ENCODE peak calls at places on chromosomes 2 and 18, in ten cellular contexts. One of them, this sample, is unnamed.

GRCh38 chr2:149213764-149214493 is 116.5 kb upstream of the LYPD6 start:
- DNase-seq in prostate gland: no peak
- DNase-seq in fibroblast of pulmonary artery: no peak
- DNase-seq in OCI-LY7: no peak
- DNase-seq in left ventricle myocardium inferior: no peak
- DNase-seq in upper lobe of right lung: no peak
- DNase-seq in astrocyte of the spinal cord: no peak
- DNase-seq in coronary artery: no peak
- DNase-seq in brain microvascular endothelial cell: no peak
- DNase-seq in HL-60: no peak
- DNase-seq in this sample: no peak

GRCh38 chr2:4898706-4899105 is 793.5 kb upstream of the SOX11 start:
- DNase-seq in prostate gland: no peak
- DNase-seq in fibroblast of pulmonary artery: peak
- DNase-seq in OCI-LY7: no peak
- DNase-seq in left ventricle myocardium inferior: no peak
- DNase-seq in upper lobe of right lung: no peak
- DNase-seq in astrocyte of the spinal cord: peak
- DNase-seq in coronary artery: no peak
- DNase-seq in brain microvascular endothelial cell: peak
- DNase-seq in HL-60: no peak
- DNase-seq in this sample: no peak

GRCh38 chr2:70789304-70790078 is 952 bp downstream of the FIGLA start:
- DNase-seq in prostate gland: peak
- DNase-seq in fibroblast of pulmonary artery: peak
- DNase-seq in OCI-LY7: peak
- DNase-seq in left ventricle myocardium inferior: peak
- DNase-seq in upper lobe of right lung: peak
- DNase-seq in astrocyte of the spinal cord: peak
- DNase-seq in coronary artery: no peak
- DNase-seq in brain microvascular endothelial cell: peak
- DNase-seq in HL-60: no peak
- DNase-seq in this sample: peak

GRCh38 chr18:79071037-79071960 is 2.1 kb downstream of the ATP9B start:
- DNase-seq in prostate gland: no peak
- DNase-seq in fibroblast of pulmonary artery: no peak
- DNase-seq in OCI-LY7: peak
- DNase-seq in left ventricle myocardium inferior: no peak
- DNase-seq in upper lobe of right lung: no peak
- DNase-seq in astrocyte of the spinal cord: no peak
- DNase-seq in coronary artery: peak
- DNase-seq in brain microvascular endothelial cell: no peak
- DNase-seq in HL-60: peak
- DNase-seq in this sample: no peak

GRCh38 chr2:236633219-236633570 is 63.6 kb downstream of the ACKR3 start:
- DNase-seq in prostate gland: no peak
- DNase-seq in fibroblast of pulmonary artery: no peak
- DNase-seq in OCI-LY7: no peak
- DNase-seq in left ventricle myocardium inferior: no peak
- DNase-seq in upper lobe of right lung: peak
- DNase-seq in astrocyte of the spinal cord: no peak
- DNase-seq in coronary artery: peak
- DNase-seq in brain microvascular endothelial cell: no peak
- DNase-seq in HL-60: no peak
- DNase-seq in this sample: no peak

GRCh38 chr2:165196411-165196810 is 7.4 kb downstream of the SCN3A start:
- DNase-seq in prostate gland: no peak
- DNase-seq in fibroblast of pulmonary artery: no peak
- DNase-seq in OCI-LY7: no peak
- DNase-seq in left ventricle myocardium inferior: no peak
- DNase-seq in upper lobe of right lung: no peak
- DNase-seq in astrocyte of the spinal cord: no peak
- DNase-seq in coronary artery: no peak
- DNase-seq in brain microvascular endothelial cell: no peak
- DNase-seq in HL-60: no peak
- DNase-seq in this sample: no peak

GRCh38 chr2:184004945-184005672 is 593.2 kb upstream of the ZNF804A start:
- DNase-seq in prostate gland: no peak
- DNase-seq in fibroblast of pulmonary artery: no peak
- DNase-seq in OCI-LY7: no peak
- DNase-seq in left ventricle myocardium inferior: no peak
- DNase-seq in upper lobe of right lung: no peak
- DNase-seq in astrocyte of the spinal cord: no peak
- DNase-seq in coronary artery: no peak
- DNase-seq in brain microvascular endothelial cell: peak
- DNase-seq in HL-60: no peak
- DNase-seq in this sample: no peak

GRCh38 chr18:23593720-23594119 is 7.4 kb upstream of the NPC1 start:
- DNase-seq in prostate gland: no peak
- DNase-seq in fibroblast of pulmonary artery: peak
- DNase-seq in OCI-LY7: no peak
- DNase-seq in left ventricle myocardium inferior: no peak
- DNase-seq in upper lobe of right lung: no peak
- DNase-seq in astrocyte of the spinal cord: peak
- DNase-seq in coronary artery: no peak
- DNase-seq in brain microvascular endothelial cell: peak
- DNase-seq in HL-60: peak
- DNase-seq in this sample: no peak

GRCh38 chr2:126971481-126972271 is 73.0 kb downstream of the TEX51 start:
- DNase-seq in prostate gland: peak
- DNase-seq in fibroblast of pulmonary artery: peak
- DNase-seq in OCI-LY7: peak
- DNase-seq in left ventricle myocardium inferior: peak
- DNase-seq in upper lobe of right lung: peak
- DNase-seq in astrocyte of the spinal cord: peak
- DNase-seq in coronary artery: no peak
- DNase-seq in brain microvascular endothelial cell: peak
- DNase-seq in HL-60: peak
- DNase-seq in this sample: peak

GRCh38 chr2:126970583-126970982 is 71.9 kb downstream of the TEX51 start:
- DNase-seq in prostate gland: no peak
- DNase-seq in fibroblast of pulmonary artery: no peak
- DNase-seq in OCI-LY7: no peak
- DNase-seq in left ventricle myocardium inferior: no peak
- DNase-seq in upper lobe of right lung: no peak
- DNase-seq in astrocyte of the spinal cord: no peak
- DNase-seq in coronary artery: no peak
- DNase-seq in brain microvascular endothelial cell: no peak
- DNase-seq in HL-60: no peak
- DNase-seq in this sample: no peak

GRCh38 chr2:126971162-126971480 is 72.4 kb downstream of the TEX51 start:
- DNase-seq in prostate gland: no peak
- DNase-seq in fibroblast of pulmonary artery: no peak
- DNase-seq in OCI-LY7: no peak
- DNase-seq in left ventricle myocardium inferior: no peak
- DNase-seq in upper lobe of right lung: no peak
- DNase-seq in astrocyte of the spinal cord: no peak
- DNase-seq in coronary artery: no peak
- DNase-seq in brain microvascular endothelial cell: no peak
- DNase-seq in HL-60: no peak
- DNase-seq in this sample: no peak

GRCh38 chr2:126973745-126974144 is 75.1 kb downstream of the TEX51 start:
- DNase-seq in prostate gland: no peak
- DNase-seq in fibroblast of pulmonary artery: no peak
- DNase-seq in OCI-LY7: no peak
- DNase-seq in left ventricle myocardium inferior: no peak
- DNase-seq in upper lobe of right lung: no peak
- DNase-seq in astrocyte of the spinal cord: no peak
- DNase-seq in coronary artery: no peak
- DNase-seq in brain microvascular endothelial cell: no peak
- DNase-seq in HL-60: no peak
- DNase-seq in this sample: no peak

DNA sequence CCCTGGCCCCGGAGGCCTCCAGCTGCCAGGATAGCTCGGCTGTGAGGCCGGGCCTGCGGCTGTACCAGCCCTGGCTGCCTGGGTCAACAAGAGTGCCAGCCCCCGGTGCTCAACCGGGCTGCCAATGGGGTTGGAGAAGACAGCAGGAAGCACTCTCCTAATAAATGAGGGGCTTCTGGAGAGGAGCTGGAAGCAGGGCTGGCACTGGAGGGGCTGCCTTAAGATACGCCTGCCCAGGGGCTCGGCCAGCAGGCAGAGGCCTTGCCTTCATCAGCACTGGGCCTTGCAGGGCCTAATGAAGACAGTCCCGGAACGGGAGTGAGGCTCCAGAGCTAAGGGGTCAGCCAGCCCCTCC is 73.6 kb downstream of the TEX51 start:
- DNase-seq in prostate gland: no peak
- DNase-seq in fibroblast of pulmonary artery: no peak
- DNase-seq in OCI-LY7: no peak
- DNase-seq in left ventricle myocardium inferior: no peak
- DNase-seq in upper lobe of right lung: no peak
- DNase-seq in astrocyte of the spinal cord: no peak
- DNase-seq in coronary artery: no peak
- DNase-seq in brain microvascular endothelial cell: no peak
- DNase-seq in HL-60: no peak
- DNase-seq in this sample: no peak
- H3K4me3 ChIP-seq in prostate gland: peak
- H3K4me3 ChIP-seq in fibroblast of pulmonary artery: no peak
- H3K4me3 ChIP-seq in OCI-LY7: no peak
- H3K4me3 ChIP-seq in left ventricle myocardium inferior: peak
- H3K4me3 ChIP-seq in upper lobe of right lung: peak
- H3K4me3 ChIP-seq in astrocyte of the spinal cord: no peak
- H3K4me3 ChIP-seq in coronary artery: peak
- H3K4me3 ChIP-seq in brain microvascular endothelial cell: no peak
- H3K4me3 ChIP-seq in HL-60: no peak
- H3K4me3 ChIP-seq in this sample: peak

GRCh38 chr2:108417254-108417653 is 31.8 kb upstream of the GCC2 start:
- DNase-seq in prostate gland: no peak
- DNase-seq in fibroblast of pulmonary artery: no peak
- DNase-seq in OCI-LY7: peak
- DNase-seq in left ventricle myocardium inferior: no peak
- DNase-seq in upper lobe of right lung: no peak
- DNase-seq in astrocyte of the spinal cord: no peak
- DNase-seq in coronary artery: no peak
- DNase-seq in brain microvascular endothelial cell: no peak
- DNase-seq in HL-60: no peak
- DNase-seq in this sample: no peak
- TF ChIP-seq CTCF in prostate gland: no peak
- TF ChIP-seq CTCF in fibroblast of pulmonary artery: no peak
- TF ChIP-seq CTCF in OCI-LY7: peak
- TF ChIP-seq CTCF in left ventricle myocardium inferior: peak
- TF ChIP-seq CTCF in upper lobe of right lung: peak
- TF ChIP-seq CTCF in astrocyte of the spinal cord: no peak
- TF ChIP-seq CTCF in coronary artery: no peak
- TF ChIP-seq CTCF in brain microvascular endothelial cell: peak
- TF ChIP-seq CTCF in HL-60: no peak
- TF ChIP-seq CTCF in this sample: peak

GRCh38 chr2:108623616-108624015 is 89.3 kb downstream of the LIMS1 start:
- DNase-seq in prostate gland: no peak
- DNase-seq in fibroblast of pulmonary artery: no peak
- DNase-seq in OCI-LY7: no peak
- DNase-seq in left ventricle myocardium inferior: no peak
- DNase-seq in upper lobe of right lung: no peak
- DNase-seq in astrocyte of the spinal cord: no peak
- DNase-seq in coronary artery: no peak
- DNase-seq in brain microvascular endothelial cell: no peak
- DNase-seq in HL-60: no peak
- DNase-seq in this sample: no peak

GRCh38 chr2:108621689-108622681 is 87.7 kb downstream of the LIMS1 start:
- DNase-seq in prostate gland: no peak
- DNase-seq in fibroblast of pulmonary artery: no peak
- DNase-seq in OCI-LY7: no peak
- DNase-seq in left ventricle myocardium inferior: no peak
- DNase-seq in upper lobe of right lung: no peak
- DNase-seq in astrocyte of the spinal cord: no peak
- DNase-seq in coronary artery: no peak
- DNase-seq in brain microvascular endothelial cell: no peak
- DNase-seq in HL-60: no peak
- DNase-seq in this sample: no peak

GRCh38 chr2:108619916-108620620 is 85.8 kb downstream of the LIMS1 start:
- DNase-seq in prostate gland: no peak
- DNase-seq in fibroblast of pulmonary artery: no peak
- DNase-seq in OCI-LY7: no peak
- DNase-seq in left ventricle myocardium inferior: no peak
- DNase-seq in upper lobe of right lung: no peak
- DNase-seq in astrocyte of the spinal cord: no peak
- DNase-seq in coronary artery: no peak
- DNase-seq in brain microvascular endothelial cell: no peak
- DNase-seq in HL-60: no peak
- DNase-seq in this sample: no peak

GRCh38 chr2:108620656-108621055 is 86.4 kb downstream of the LIMS1 start:
- DNase-seq in prostate gland: no peak
- DNase-seq in fibroblast of pulmonary artery: no peak
- DNase-seq in OCI-LY7: no peak
- DNase-seq in left ventricle myocardium inferior: no peak
- DNase-seq in upper lobe of right lung: no peak
- DNase-seq in astrocyte of the spinal cord: no peak
- DNase-seq in coronary artery: no peak
- DNase-seq in brain microvascular endothelial cell: no peak
- DNase-seq in HL-60: no peak
- DNase-seq in this sample: no peak

DNA sequence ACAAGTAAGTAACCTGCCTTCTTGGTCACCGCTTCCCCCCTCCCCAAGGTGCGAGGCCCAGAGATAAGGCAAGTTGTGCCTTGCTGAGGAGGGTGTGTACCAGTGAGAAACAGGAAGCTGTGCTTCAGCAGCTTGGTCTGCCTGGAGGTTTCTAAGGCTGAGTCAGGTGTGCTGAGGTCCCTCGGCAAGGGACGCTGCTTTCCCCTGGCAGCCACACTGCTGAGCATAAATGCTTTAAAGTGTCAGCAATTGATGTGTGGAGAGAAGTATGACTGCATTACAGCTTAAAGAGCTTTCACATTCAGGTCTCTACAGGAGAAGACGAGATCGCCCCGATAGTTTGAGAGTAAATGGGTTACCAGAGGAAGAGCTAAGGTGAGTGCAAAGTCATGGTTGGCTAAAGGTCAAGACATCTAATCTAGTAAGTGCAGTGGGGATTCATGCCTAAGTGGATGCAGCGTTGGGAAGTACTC is 86.9 kb downstream of the LIMS1 start:
- DNase-seq in prostate gland: peak
- DNase-seq in fibroblast of pulmonary artery: no peak
- DNase-seq in OCI-LY7: peak
- DNase-seq in left ventricle myocardium inferior: no peak
- DNase-seq in upper lobe of right lung: no peak
- DNase-seq in astrocyte of the spinal cord: peak
- DNase-seq in coronary artery: no peak
- DNase-seq in brain microvascular endothelial cell: no peak
- DNase-seq in HL-60: no peak
- DNase-seq in this sample: peak
- H3K4me3 ChIP-seq in prostate gland: no peak
- H3K4me3 ChIP-seq in fibroblast of pulmonary artery: no peak
- H3K4me3 ChIP-seq in OCI-LY7: peak
- H3K4me3 ChIP-seq in left ventricle myocardium inferior: peak
- H3K4me3 ChIP-seq in upper lobe of right lung: peak
- H3K4me3 ChIP-seq in astrocyte of the spinal cord: no peak
- H3K4me3 ChIP-seq in coronary artery: peak
- H3K4me3 ChIP-seq in brain microvascular endothelial cell: no peak
- H3K4me3 ChIP-seq in HL-60: no peak
- H3K4me3 ChIP-seq in this sample: peak

DNA sequence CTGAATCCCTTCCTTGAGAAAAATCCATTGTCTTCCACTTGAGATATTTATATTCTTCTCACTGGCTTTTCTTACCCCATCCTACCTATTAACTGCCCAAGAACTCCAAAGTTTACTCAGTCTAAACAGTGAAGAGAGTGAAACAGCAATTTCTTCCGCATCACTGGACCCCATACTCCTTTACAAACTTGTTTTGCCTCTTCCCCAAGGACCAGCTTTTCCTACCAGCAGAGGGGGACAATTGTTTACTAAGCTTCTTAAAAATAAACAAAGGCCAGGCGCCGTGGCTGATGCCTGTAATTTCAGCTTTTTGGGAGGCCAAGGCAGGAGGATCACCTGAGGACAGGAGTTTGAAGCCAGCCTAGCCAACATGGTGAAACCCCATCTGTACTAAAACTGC is 52.0 kb downstream of the LRATD1 start:
- DNase-seq in prostate gland: no peak
- DNase-seq in fibroblast of pulmonary artery: no peak
- DNase-seq in OCI-LY7: no peak
- DNase-seq in left ventricle myocardium inferior: no peak
- DNase-seq in upper lobe of right lung: no peak
- DNase-seq in astrocyte of the spinal cord: no peak
- DNase-seq in coronary artery: no peak
- DNase-seq in brain microvascular endothelial cell: no peak
- DNase-seq in HL-60: no peak
- DNase-seq in this sample: no peak
- TF ChIP-seq CTCF in prostate gland: no peak
- TF ChIP-seq CTCF in fibroblast of pulmonary artery: no peak
- TF ChIP-seq CTCF in OCI-LY7: no peak
- TF ChIP-seq CTCF in left ventricle myocardium inferior: no peak
- TF ChIP-seq CTCF in upper lobe of right lung: no peak
- TF ChIP-seq CTCF in astrocyte of the spinal cord: no peak
- TF ChIP-seq CTCF in coronary artery: no peak
- TF ChIP-seq CTCF in brain microvascular endothelial cell: no peak
- TF ChIP-seq CTCF in HL-60: no peak
- TF ChIP-seq CTCF in this sample: no peak